ENCODE peak calls at places on chromosomes 11 and 22, in seven cellular contexts. One of them, this sample, is unnamed.

GRCh38 chr11:77141034-77141433 is 13.0 kb downstream of the MYO7A start:
- DNase-seq in uterus: no peak
- DNase-seq in adrenal gland: peak
- DNase-seq in NB4: no peak
- DNase-seq in A549: no peak
- DNase-seq in HFFc6: peak
- DNase-seq in BE2C: no peak
- DNase-seq in this sample: no peak

GRCh38 chr11:48123249-48123875 is 93.2 kb upstream of the OR4B1 start:
- DNase-seq in uterus: no peak
- DNase-seq in adrenal gland: no peak
- DNase-seq in NB4: no peak
- DNase-seq in A549: no peak
- DNase-seq in HFFc6: no peak
- DNase-seq in BE2C: no peak
- DNase-seq in this sample: no peak

GRCh38 chr22:17192186-17192585 is 27.0 kb downstream of the ADA2 start:
- DNase-seq in uterus: no peak
- DNase-seq in adrenal gland: no peak
- DNase-seq in NB4: no peak
- DNase-seq in A549: no peak
- DNase-seq in HFFc6: no peak
- DNase-seq in BE2C: no peak
- DNase-seq in this sample: no peak

GRCh38 chr11:504053-504993 is 2.7 kb downstream of the RNH1 start:
- DNase-seq in uterus: peak
- DNase-seq in adrenal gland: peak
- DNase-seq in NB4: peak
- DNase-seq in A549: no peak
- DNase-seq in HFFc6: no peak
- DNase-seq in BE2C: no peak
- DNase-seq in this sample: no peak

GRCh38 chr22:30290318-30290678 is 993 bp upstream of the CASTOR1 start:
- DNase-seq in uterus: no peak
- DNase-seq in adrenal gland: no peak
- DNase-seq in NB4: peak
- DNase-seq in A549: no peak
- DNase-seq in HFFc6: no peak
- DNase-seq in BE2C: no peak
- DNase-seq in this sample: peak

GRCh38 chr11:75779960-75780359 is 11.4 kb downstream of the DGAT2 start:
- DNase-seq in uterus: no peak
- DNase-seq in adrenal gland: no peak
- DNase-seq in NB4: no peak
- DNase-seq in A549: no peak
- DNase-seq in HFFc6: no peak
- DNase-seq in BE2C: no peak
- DNase-seq in this sample: no peak

GRCh38 chr22:40401532-40401931 is 31.1 kb downstream of the SGSM3 start:
- DNase-seq in uterus: no peak
- DNase-seq in adrenal gland: no peak
- DNase-seq in NB4: peak
- DNase-seq in A549: no peak
- DNase-seq in HFFc6: no peak
- DNase-seq in BE2C: no peak
- DNase-seq in this sample: no peak

GRCh38 chr11:95508219-95508880 is 277.3 kb upstream of the SESN3 start:
- DNase-seq in uterus: no peak
- DNase-seq in adrenal gland: no peak
- DNase-seq in NB4: no peak
- DNase-seq in A549: no peak
- DNase-seq in HFFc6: no peak
- DNase-seq in BE2C: no peak
- DNase-seq in this sample: no peak

GRCh38 chr11:75849917-75850316 is 34.9 kb downstream of the UVRAG start:
- DNase-seq in uterus: no peak
- DNase-seq in adrenal gland: no peak
- DNase-seq in NB4: no peak
- DNase-seq in A549: no peak
- DNase-seq in HFFc6: no peak
- DNase-seq in BE2C: peak
- DNase-seq in this sample: no peak

GRCh38 chr11:134476435-134477021 is 64.5 kb upstream of the B3GAT1 start:
- DNase-seq in uterus: no peak
- DNase-seq in adrenal gland: peak
- DNase-seq in NB4: peak
- DNase-seq in A549: no peak
- DNase-seq in HFFc6: no peak
- DNase-seq in BE2C: no peak
- DNase-seq in this sample: no peak

GRCh38 chr22:28810839-28811491 is 10.6 kb upstream of the XBP1 start:
- DNase-seq in uterus: no peak
- DNase-seq in adrenal gland: peak
- DNase-seq in NB4: peak
- DNase-seq in A549: no peak
- DNase-seq in HFFc6: no peak
- DNase-seq in BE2C: no peak
- DNase-seq in this sample: no peak

GRCh38 chr11:134746609-134747008 is 334.6 kb upstream of the B3GAT1 start:
- DNase-seq in uterus: no peak
- DNase-seq in adrenal gland: no peak
- DNase-seq in NB4: no peak
- DNase-seq in A549: no peak
- DNase-seq in HFFc6: no peak
- DNase-seq in BE2C: no peak
- DNase-seq in this sample: no peak

GRCh38 chr11:33999393-33999792 is 52.1 kb upstream of the CAPRIN1 start:
- DNase-seq in uterus: no peak
- DNase-seq in adrenal gland: no peak
- DNase-seq in NB4: no peak
- DNase-seq in A549: no peak
- DNase-seq in HFFc6: no peak
- DNase-seq in BE2C: no peak
- DNase-seq in this sample: no peak

GRCh38 chr11:60498853-60499252 is 6.3 kb downstream of the MS4A12 start:
- DNase-seq in uterus: no peak
- DNase-seq in adrenal gland: no peak
- DNase-seq in NB4: no peak
- DNase-seq in A549: no peak
- DNase-seq in HFFc6: no peak
- DNase-seq in BE2C: no peak
- DNase-seq in this sample: no peak

GRCh38 chr11:94519478-94520084 is 7.3 kb downstream of the C11orf97 start:
- DNase-seq in uterus: no peak
- DNase-seq in adrenal gland: peak
- DNase-seq in NB4: peak
- DNase-seq in A549: peak
- DNase-seq in HFFc6: peak
- DNase-seq in BE2C: no peak
- DNase-seq in this sample: peak

GRCh38 chr11:870127-870413 is 27.4 kb downstream of the TSPAN4 start:
- DNase-seq in uterus: no peak
- DNase-seq in adrenal gland: no peak
- DNase-seq in NB4: no peak
- DNase-seq in A549: no peak
- DNase-seq in HFFc6: no peak
- DNase-seq in BE2C: no peak
- DNase-seq in this sample: no peak

GRCh38 chr22:39471421-39472141 is 14.8 kb downstream of the MGAT3 start:
- DNase-seq in uterus: no peak
- DNase-seq in adrenal gland: no peak
- DNase-seq in NB4: peak
- DNase-seq in A549: no peak
- DNase-seq in HFFc6: peak
- DNase-seq in BE2C: no peak
- DNase-seq in this sample: peak

GRCh38 chr11:120179071-120179672 is 31.7 kb upstream of the OAF start:
- DNase-seq in uterus: no peak
- DNase-seq in adrenal gland: no peak
- DNase-seq in NB4: no peak
- DNase-seq in A549: no peak
- DNase-seq in HFFc6: no peak
- DNase-seq in BE2C: no peak
- DNase-seq in this sample: no peak

GRCh38 chr11:74989269-74989655 is 529 bp downstream of the NEU3 start:
- DNase-seq in uterus: no peak
- DNase-seq in adrenal gland: no peak
- DNase-seq in NB4: peak
- DNase-seq in A549: peak
- DNase-seq in HFFc6: no peak
- DNase-seq in BE2C: no peak
- DNase-seq in this sample: peak

GRCh38 chr11:75307058-75307457 is 44.4 kb downstream of the ARRB1 start:
- DNase-seq in uterus: no peak
- DNase-seq in adrenal gland: no peak
- DNase-seq in NB4: no peak
- DNase-seq in A549: no peak
- DNase-seq in HFFc6: no peak
- DNase-seq in BE2C: no peak
- DNase-seq in this sample: no peak

DNA sequence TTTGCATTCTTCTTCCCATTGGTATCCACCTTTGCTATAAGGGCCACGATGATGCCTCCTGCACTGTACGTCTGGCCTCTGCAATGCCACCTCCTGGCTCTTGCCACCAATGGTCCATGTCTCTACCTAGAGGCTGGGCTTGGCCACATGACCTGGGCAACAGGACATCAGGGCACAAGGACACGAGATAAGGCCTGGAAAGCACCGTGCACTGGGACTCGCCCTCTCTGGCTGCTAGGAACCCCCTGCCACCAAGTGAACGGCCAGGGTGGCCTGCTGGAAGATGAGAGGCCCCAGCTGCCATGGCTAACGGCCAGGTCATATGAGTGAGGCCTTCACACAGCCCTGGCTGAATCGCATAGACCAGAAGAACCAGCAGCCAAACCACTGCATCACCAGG is 87.4 kb downstream of the TRMU start:
- DNase-seq in uterus: no peak
- DNase-seq in adrenal gland: peak
- DNase-seq in NB4: no peak
- DNase-seq in A549: no peak
- DNase-seq in HFFc6: no peak
- DNase-seq in BE2C: no peak
- DNase-seq in this sample: no peak
- TF ChIP-seq CTCF in uterus: no peak
- TF ChIP-seq CTCF in adrenal gland: no peak
- TF ChIP-seq CTCF in NB4: no peak
- TF ChIP-seq CTCF in A549: no peak
- TF ChIP-seq CTCF in HFFc6: no peak
- TF ChIP-seq CTCF in BE2C: no peak
- TF ChIP-seq CTCF in this sample: no peak

GRCh38 chr22:27331526-27332281 is 469.9 kb downstream of the MN1 start:
- DNase-seq in uterus: no peak
- DNase-seq in adrenal gland: peak
- DNase-seq in NB4: peak
- DNase-seq in A549: peak
- DNase-seq in HFFc6: no peak
- DNase-seq in BE2C: peak
- DNase-seq in this sample: no peak
- TF ChIP-seq CTCF in uterus: no peak
- TF ChIP-seq CTCF in adrenal gland: no peak
- TF ChIP-seq CTCF in NB4: peak
- TF ChIP-seq CTCF in A549: peak
- TF ChIP-seq CTCF in HFFc6: no peak
- TF ChIP-seq CTCF in BE2C: peak
- TF ChIP-seq CTCF in this sample: no peak

DNA sequence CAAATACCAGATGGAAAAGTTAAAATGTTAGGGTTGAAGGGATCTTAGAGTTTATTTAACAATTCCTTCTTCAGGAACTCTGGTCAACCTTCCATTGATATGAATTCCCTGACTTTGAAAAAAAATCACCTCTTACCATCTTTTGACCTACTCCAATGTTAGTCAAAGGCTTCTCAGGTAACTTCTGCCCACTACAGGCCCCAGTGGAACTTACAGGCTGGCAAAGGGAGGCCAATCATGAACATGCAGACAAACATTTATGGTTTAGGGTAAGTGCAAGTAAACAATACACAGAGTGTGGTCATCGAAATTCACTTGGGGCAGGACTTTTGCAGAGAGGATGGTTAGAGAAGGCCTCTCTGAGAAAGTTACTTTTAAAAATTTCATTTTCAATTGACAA is 45.1 kb downstream of the SYN3 start:
- DNase-seq in uterus: no peak
- DNase-seq in adrenal gland: no peak
- DNase-seq in NB4: no peak
- DNase-seq in A549: no peak
- DNase-seq in HFFc6: no peak
- DNase-seq in BE2C: no peak
- DNase-seq in this sample: no peak
- TF ChIP-seq CTCF in uterus: no peak
- TF ChIP-seq CTCF in adrenal gland: no peak
- TF ChIP-seq CTCF in NB4: peak
- TF ChIP-seq CTCF in A549: no peak
- TF ChIP-seq CTCF in HFFc6: peak
- TF ChIP-seq CTCF in BE2C: peak
- TF ChIP-seq CTCF in this sample: no peak

GRCh38 chr22:31829505-31829904 is 75.7 kb downstream of the DEPDC5 start:
- DNase-seq in uterus: no peak
- DNase-seq in adrenal gland: peak
- DNase-seq in NB4: peak
- DNase-seq in A549: peak
- DNase-seq in HFFc6: peak
- DNase-seq in BE2C: peak
- DNase-seq in this sample: peak
- TF ChIP-seq CTCF in uterus: no peak
- TF ChIP-seq CTCF in adrenal gland: no peak
- TF ChIP-seq CTCF in NB4: no peak
- TF ChIP-seq CTCF in A549: no peak
- TF ChIP-seq CTCF in HFFc6: no peak
- TF ChIP-seq CTCF in BE2C: no peak
- TF ChIP-seq CTCF in this sample: no peak

GRCh38 chr11:93248602-93249001 is 50.8 kb upstream of the SLC36A4 start:
- DNase-seq in uterus: no peak
- DNase-seq in adrenal gland: no peak
- DNase-seq in NB4: peak
- DNase-seq in A549: no peak
- DNase-seq in HFFc6: peak
- DNase-seq in BE2C: no peak
- DNase-seq in this sample: no peak
- TF ChIP-seq CTCF in uterus: no peak
- TF ChIP-seq CTCF in adrenal gland: no peak
- TF ChIP-seq CTCF in NB4: peak
- TF ChIP-seq CTCF in A549: no peak
- TF ChIP-seq CTCF in HFFc6: peak
- TF ChIP-seq CTCF in BE2C: peak
- TF ChIP-seq CTCF in this sample: peak

GRCh38 chr22:49960159-49960966 is at the start of gene PIM3:
- DNase-seq in uterus: peak
- DNase-seq in adrenal gland: peak
- DNase-seq in NB4: peak
- DNase-seq in A549: peak
- DNase-seq in HFFc6: peak
- DNase-seq in BE2C: peak
- DNase-seq in this sample: peak
- TF ChIP-seq CTCF in uterus: peak
- TF ChIP-seq CTCF in adrenal gland: no peak
- TF ChIP-seq CTCF in NB4: no peak
- TF ChIP-seq CTCF in A549: no peak
- TF ChIP-seq CTCF in HFFc6: no peak
- TF ChIP-seq CTCF in BE2C: no peak
- TF ChIP-seq CTCF in this sample: no peak

GRCh38 chr11:30617762-30618161 is 31.6 kb upstream of the MPPED2 start:
- DNase-seq in uterus: no peak
- DNase-seq in adrenal gland: no peak
- DNase-seq in NB4: peak
- DNase-seq in A549: no peak
- DNase-seq in HFFc6: no peak
- DNase-seq in BE2C: no peak
- DNase-seq in this sample: no peak
- TF ChIP-seq CTCF in uterus: no peak
- TF ChIP-seq CTCF in adrenal gland: no peak
- TF ChIP-seq CTCF in NB4: no peak
- TF ChIP-seq CTCF in A549: no peak
- TF ChIP-seq CTCF in HFFc6: no peak
- TF ChIP-seq CTCF in BE2C: no peak
- TF ChIP-seq CTCF in this sample: no peak